ENCODE peak calls at places on chromosome 12, in four cellular contexts. One of them, this sample, is unnamed.

GRCh38 chr12:70849265-70849960 is 71.1 kb downstream of the PTPRR start:
- DNase-seq in GM12878: no peak
- DNase-seq in IMR-90: peak
- DNase-seq in A549: peak
- DNase-seq in this sample: peak

GRCh38 chr12:62123721-62124203 is 136.4 kb upstream of the USP15 start:
- DNase-seq in IMR-90: peak
- DNase-seq in A549: peak
- DNase-seq in GM12878: no peak
- DNase-seq in this sample: peak

GRCh38 chr12:25500651-25501050 is 52.4 kb downstream of the LMNTD1 start:
- DNase-seq in IMR-90: no peak
- DNase-seq in GM12878: no peak
- DNase-seq in A549: no peak
- DNase-seq in this sample: no peak

GRCh38 chr12:102010265-102010994 is 51.4 kb downstream of the WASHC3 start:
- DNase-seq in GM12878: peak
- DNase-seq in A549: no peak
- DNase-seq in IMR-90: no peak
- DNase-seq in this sample: no peak

GRCh38 chr12:51371295-51371953 is 19.8 kb downstream of the GALNT6 start:
- DNase-seq in GM12878: no peak
- DNase-seq in A549: peak
- DNase-seq in IMR-90: peak
- DNase-seq in this sample: peak

GRCh38 chr12:5515458-5515857 is 83.5 kb downstream of the NTF3 start:
- DNase-seq in IMR-90: no peak
- DNase-seq in A549: no peak
- DNase-seq in GM12878: no peak
- DNase-seq in this sample: no peak

GRCh38 chr12:131698286-131698685 is 12.6 kb upstream of the SFSWAP start:
- DNase-seq in GM12878: no peak
- DNase-seq in A549: no peak
- DNase-seq in IMR-90: no peak
- DNase-seq in this sample: no peak

GRCh38 chr12:24039113-24039525 is 89.6 kb upstream of the SOX5 start:
- DNase-seq in A549: peak
- DNase-seq in IMR-90: peak
- DNase-seq in GM12878: no peak
- DNase-seq in this sample: no peak

GRCh38 chr12:38350342-38351181 is 34.0 kb downstream of the ALG10B start:
- DNase-seq in GM12878: peak
- DNase-seq in IMR-90: no peak
- DNase-seq in A549: no peak
- DNase-seq in this sample: no peak

GRCh38 chr12:8123124-8123888 is at the start of gene CLEC4A:
- DNase-seq in A549: no peak
- DNase-seq in IMR-90: no peak
- DNase-seq in GM12878: no peak
- DNase-seq in this sample: no peak

DNA sequence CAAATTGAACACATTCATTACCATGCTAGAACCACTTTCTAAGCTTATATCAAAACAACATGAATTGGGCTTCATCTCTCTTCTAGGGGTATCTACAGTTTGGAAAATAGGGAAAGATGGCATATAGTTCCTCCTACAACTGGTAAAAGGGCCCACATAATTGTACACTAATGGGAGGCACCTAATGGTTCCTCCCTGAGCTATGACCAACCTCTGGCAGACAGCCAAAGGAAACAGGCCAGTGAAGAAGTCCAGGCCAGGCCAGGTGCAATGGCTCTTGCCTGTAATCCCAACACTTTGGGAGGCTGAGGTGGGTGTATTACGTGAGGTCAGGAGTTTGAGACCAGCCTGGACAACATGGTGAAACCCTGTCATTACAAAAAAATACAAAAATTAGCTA is 23.2 kb upstream of the APOF start:
- DNase-seq in IMR-90: no peak
- DNase-seq in A549: no peak
- DNase-seq in GM12878: no peak
- DNase-seq in this sample: no peak
- H3K27ac ChIP-seq in IMR-90: no peak
- H3K27ac ChIP-seq in A549: no peak
- H3K27ac ChIP-seq in GM12878: no peak
- H3K27ac ChIP-seq in this sample: no peak

DNA sequence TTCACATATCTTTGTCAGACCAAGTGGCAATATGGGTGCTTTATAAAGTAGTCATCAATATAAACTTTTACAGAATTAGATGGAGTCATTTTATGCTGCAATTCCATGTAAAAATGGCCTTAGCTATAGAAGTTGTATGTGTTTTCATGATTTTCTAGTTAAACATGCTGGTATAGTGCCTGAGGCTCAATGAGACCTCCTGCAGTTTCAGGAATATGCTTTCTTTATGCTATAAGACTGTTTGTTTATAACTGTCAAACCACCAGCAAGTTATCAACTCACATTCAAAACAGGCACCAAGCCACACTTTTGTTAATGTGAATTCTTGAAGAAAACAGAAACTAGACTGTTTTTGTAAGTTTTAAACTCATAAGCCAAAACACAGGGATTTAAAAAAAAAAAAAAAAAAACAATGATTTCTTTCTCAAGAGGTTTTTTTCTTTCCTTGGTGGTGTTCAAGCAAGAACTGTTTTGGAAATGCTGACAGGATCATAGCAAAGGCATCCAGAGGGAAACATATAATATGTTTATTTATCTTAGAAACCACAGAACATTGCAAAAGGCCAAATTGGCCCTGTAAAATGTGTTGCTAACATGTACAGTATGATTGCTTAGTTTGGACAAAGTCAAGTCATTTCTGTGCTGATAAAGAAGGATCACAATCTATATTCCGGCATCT is 28.8 kb upstream of the LUM start:
- DNase-seq in A549: no peak
- DNase-seq in IMR-90: peak
- DNase-seq in GM12878: no peak
- DNase-seq in this sample: no peak
- TF ChIP-seq RCOR1 in A549: no peak
- TF ChIP-seq RCOR1 in IMR-90: no peak
- TF ChIP-seq RCOR1 in GM12878: no peak
- TF ChIP-seq RCOR1 in this sample: no peak

DNA sequence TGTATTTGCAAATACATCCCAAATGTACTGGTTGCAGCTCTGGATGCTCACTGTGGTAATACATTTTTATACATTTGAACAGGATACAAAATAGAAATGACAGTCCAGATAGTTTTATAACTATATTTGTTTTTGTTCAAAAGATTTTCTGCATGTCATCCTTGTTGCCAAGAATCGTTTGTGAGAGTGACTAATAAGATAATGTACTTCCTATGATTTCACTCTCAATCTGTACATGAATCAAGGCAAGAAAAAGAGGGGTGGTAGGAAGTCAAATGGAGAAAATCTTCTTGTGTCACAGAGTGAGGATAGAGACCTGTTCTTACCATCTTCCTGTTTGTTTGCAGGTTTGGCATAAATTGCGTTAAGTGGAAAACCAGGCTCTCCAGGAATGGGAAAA is 13.9 kb downstream of the ARPC3 start:
- DNase-seq in IMR-90: peak
- DNase-seq in GM12878: no peak
- DNase-seq in A549: no peak
- DNase-seq in this sample: no peak
- H3K27ac ChIP-seq in IMR-90: no peak
- H3K27ac ChIP-seq in GM12878: no peak
- H3K27ac ChIP-seq in A549: no peak
- H3K27ac ChIP-seq in this sample: peak

GRCh38 chr12:96743606-96744005 is 163.5 kb upstream of the NEDD1 start:
- DNase-seq in IMR-90: peak
- DNase-seq in GM12878: no peak
- DNase-seq in A549: no peak
- DNase-seq in this sample: no peak
- TF ChIP-seq RCOR1 in IMR-90: no peak
- TF ChIP-seq RCOR1 in GM12878: no peak
- TF ChIP-seq RCOR1 in A549: no peak
- TF ChIP-seq RCOR1 in this sample: no peak